ENCODE peak calls at places on chromosomes 11 and 22, in seven cellular contexts. One of them, this sample, is unnamed.

GRCh38 chr22:41974691-41975290 is 5.5 kb downstream of the SEPTIN3 start:
- DNase-seq in stimulated activated CD4-positive, alpha-beta T cell treated with anti-CD3 and anti-CD28 coated beads, Interleukin-4, amount 100 ng/mL, for 1 hour: no peak
- DNase-seq in astrocyte of the spinal cord: no peak
- DNase-seq in iris pigment epithelial cell: no peak
- DNase-seq in CD4-positive, alpha-beta T cell: no peak
- DNase-seq in amygdala: no peak
- DNase-seq in activated CD8-positive, alpha-beta memory T cell treated with anti-CD3 and anti-CD28 coated beads for 4 hours: no peak
- DNase-seq in this sample: no peak

GRCh38 chr11:8810331-8811301 is 100.4 kb upstream of the AKIP1 start:
- DNase-seq in stimulated activated CD4-positive, alpha-beta T cell treated with anti-CD3 and anti-CD28 coated beads, Interleukin-4, amount 100 ng/mL, for 1 hour: no peak
- DNase-seq in astrocyte of the spinal cord: peak
- DNase-seq in iris pigment epithelial cell: peak
- DNase-seq in CD4-positive, alpha-beta T cell: no peak
- DNase-seq in amygdala: peak
- DNase-seq in activated CD8-positive, alpha-beta memory T cell treated with anti-CD3 and anti-CD28 coated beads for 4 hours: no peak
- DNase-seq in this sample: peak

GRCh38 chr11:24496728-24497396 is at the start of gene LUZP2:
- DNase-seq in stimulated activated CD4-positive, alpha-beta T cell treated with anti-CD3 and anti-CD28 coated beads, Interleukin-4, amount 100 ng/mL, for 1 hour: no peak
- DNase-seq in astrocyte of the spinal cord: peak
- DNase-seq in iris pigment epithelial cell: peak
- DNase-seq in CD4-positive, alpha-beta T cell: no peak
- DNase-seq in amygdala: peak
- DNase-seq in activated CD8-positive, alpha-beta memory T cell treated with anti-CD3 and anti-CD28 coated beads for 4 hours: no peak
- DNase-seq in this sample: peak

GRCh38 chr11:130156108-130157022 is 3.2 kb upstream of the ST14 start:
- DNase-seq in stimulated activated CD4-positive, alpha-beta T cell treated with anti-CD3 and anti-CD28 coated beads, Interleukin-4, amount 100 ng/mL, for 1 hour: no peak
- DNase-seq in astrocyte of the spinal cord: peak
- DNase-seq in iris pigment epithelial cell: no peak
- DNase-seq in CD4-positive, alpha-beta T cell: no peak
- DNase-seq in amygdala: no peak
- DNase-seq in activated CD8-positive, alpha-beta memory T cell treated with anti-CD3 and anti-CD28 coated beads for 4 hours: no peak
- DNase-seq in this sample: no peak

GRCh38 chr11:87265132-87265531 is 227.4 kb downstream of the TMEM135 start:
- DNase-seq in stimulated activated CD4-positive, alpha-beta T cell treated with anti-CD3 and anti-CD28 coated beads, Interleukin-4, amount 100 ng/mL, for 1 hour: no peak
- DNase-seq in astrocyte of the spinal cord: peak
- DNase-seq in iris pigment epithelial cell: peak
- DNase-seq in CD4-positive, alpha-beta T cell: no peak
- DNase-seq in amygdala: no peak
- DNase-seq in activated CD8-positive, alpha-beta memory T cell treated with anti-CD3 and anti-CD28 coated beads for 4 hours: no peak
- DNase-seq in this sample: no peak

GRCh38 chr11:78168539-78169477 is 19.6 kb downstream of the KCTD21 start:
- DNase-seq in stimulated activated CD4-positive, alpha-beta T cell treated with anti-CD3 and anti-CD28 coated beads, Interleukin-4, amount 100 ng/mL, for 1 hour: no peak
- DNase-seq in astrocyte of the spinal cord: peak
- DNase-seq in iris pigment epithelial cell: peak
- DNase-seq in CD4-positive, alpha-beta T cell: no peak
- DNase-seq in amygdala: no peak
- DNase-seq in activated CD8-positive, alpha-beta memory T cell treated with anti-CD3 and anti-CD28 coated beads for 4 hours: no peak
- DNase-seq in this sample: peak

GRCh38 chr11:77175021-77175842 is 47.2 kb downstream of the MYO7A start:
- DNase-seq in stimulated activated CD4-positive, alpha-beta T cell treated with anti-CD3 and anti-CD28 coated beads, Interleukin-4, amount 100 ng/mL, for 1 hour: no peak
- DNase-seq in astrocyte of the spinal cord: no peak
- DNase-seq in iris pigment epithelial cell: no peak
- DNase-seq in CD4-positive, alpha-beta T cell: no peak
- DNase-seq in amygdala: no peak
- DNase-seq in activated CD8-positive, alpha-beta memory T cell treated with anti-CD3 and anti-CD28 coated beads for 4 hours: no peak
- DNase-seq in this sample: no peak

GRCh38 chr11:72423840-72424239 is 10.5 kb downstream of the CLPB start:
- DNase-seq in stimulated activated CD4-positive, alpha-beta T cell treated with anti-CD3 and anti-CD28 coated beads, Interleukin-4, amount 100 ng/mL, for 1 hour: no peak
- DNase-seq in astrocyte of the spinal cord: no peak
- DNase-seq in iris pigment epithelial cell: no peak
- DNase-seq in CD4-positive, alpha-beta T cell: no peak
- DNase-seq in amygdala: no peak
- DNase-seq in activated CD8-positive, alpha-beta memory T cell treated with anti-CD3 and anti-CD28 coated beads for 4 hours: no peak
- DNase-seq in this sample: no peak

GRCh38 chr11:46977038-46977818 is 40.7 kb downstream of the CSTPP1 start:
- DNase-seq in stimulated activated CD4-positive, alpha-beta T cell treated with anti-CD3 and anti-CD28 coated beads, Interleukin-4, amount 100 ng/mL, for 1 hour: no peak
- DNase-seq in astrocyte of the spinal cord: peak
- DNase-seq in iris pigment epithelial cell: no peak
- DNase-seq in CD4-positive, alpha-beta T cell: no peak
- DNase-seq in amygdala: peak
- DNase-seq in activated CD8-positive, alpha-beta memory T cell treated with anti-CD3 and anti-CD28 coated beads for 4 hours: no peak
- DNase-seq in this sample: no peak

GRCh38 chr11:2853997-2854560 is 31.5 kb downstream of the CDKN1C start:
- DNase-seq in stimulated activated CD4-positive, alpha-beta T cell treated with anti-CD3 and anti-CD28 coated beads, Interleukin-4, amount 100 ng/mL, for 1 hour: no peak
- DNase-seq in astrocyte of the spinal cord: no peak
- DNase-seq in iris pigment epithelial cell: no peak
- DNase-seq in CD4-positive, alpha-beta T cell: no peak
- DNase-seq in amygdala: no peak
- DNase-seq in activated CD8-positive, alpha-beta memory T cell treated with anti-CD3 and anti-CD28 coated beads for 4 hours: no peak
- DNase-seq in this sample: no peak

GRCh38 chr11:62468577-62468976 is 49.7 kb downstream of the SCGB1A1 start:
- DNase-seq in stimulated activated CD4-positive, alpha-beta T cell treated with anti-CD3 and anti-CD28 coated beads, Interleukin-4, amount 100 ng/mL, for 1 hour: no peak
- DNase-seq in astrocyte of the spinal cord: no peak
- DNase-seq in iris pigment epithelial cell: no peak
- DNase-seq in CD4-positive, alpha-beta T cell: no peak
- DNase-seq in amygdala: no peak
- DNase-seq in activated CD8-positive, alpha-beta memory T cell treated with anti-CD3 and anti-CD28 coated beads for 4 hours: no peak
- DNase-seq in this sample: no peak

GRCh38 chr11:62725686-62726085 is 1.6 kb downstream of the HNRNPUL2 start:
- DNase-seq in stimulated activated CD4-positive, alpha-beta T cell treated with anti-CD3 and anti-CD28 coated beads, Interleukin-4, amount 100 ng/mL, for 1 hour: no peak
- DNase-seq in astrocyte of the spinal cord: no peak
- DNase-seq in iris pigment epithelial cell: no peak
- DNase-seq in CD4-positive, alpha-beta T cell: no peak
- DNase-seq in amygdala: no peak
- DNase-seq in activated CD8-positive, alpha-beta memory T cell treated with anti-CD3 and anti-CD28 coated beads for 4 hours: no peak
- DNase-seq in this sample: no peak

GRCh38 chr11:118010738-118011461 is 24.7 kb downstream of the IL10RA start:
- DNase-seq in stimulated activated CD4-positive, alpha-beta T cell treated with anti-CD3 and anti-CD28 coated beads, Interleukin-4, amount 100 ng/mL, for 1 hour: no peak
- DNase-seq in astrocyte of the spinal cord: no peak
- DNase-seq in iris pigment epithelial cell: no peak
- DNase-seq in CD4-positive, alpha-beta T cell: no peak
- DNase-seq in amygdala: no peak
- DNase-seq in activated CD8-positive, alpha-beta memory T cell treated with anti-CD3 and anti-CD28 coated beads for 4 hours: no peak
- DNase-seq in this sample: no peak

GRCh38 chr11:117823294-117823940 is 1.1 kb downstream of the FXYD2 start:
- DNase-seq in stimulated activated CD4-positive, alpha-beta T cell treated with anti-CD3 and anti-CD28 coated beads, Interleukin-4, amount 100 ng/mL, for 1 hour: no peak
- DNase-seq in astrocyte of the spinal cord: no peak
- DNase-seq in iris pigment epithelial cell: no peak
- DNase-seq in CD4-positive, alpha-beta T cell: no peak
- DNase-seq in amygdala: no peak
- DNase-seq in activated CD8-positive, alpha-beta memory T cell treated with anti-CD3 and anti-CD28 coated beads for 4 hours: no peak
- DNase-seq in this sample: no peak

This sample was measured in endothelial cell.